ENCODE peak calls at places on chromosomes 11 and 22, in eight cellular contexts. L, M, H, Z, Y, K, R and T are unnamed samples.

GRCh38 chr22:48644997-48645396 is 1182.7 kb downstream of the BRD1 start:
- DNase-seq in M (no peak), Z (no peak), R (no peak), K (no peak), Y (no peak), H (no peak), L (no peak), T (no peak)

GRCh38 chr11:82967381-82967780 is 65.8 kb downstream of the DDIAS start:
- DNase-seq in K (no peak), Y (no peak), R (no peak), L (no peak), M (no peak), H (no peak), Z (no peak), T (no peak)

GRCh38 chr11:88629496-88629895 is 292.0 kb upstream of the CTSC start:
- DNase-seq in H (no peak), Y (no peak), K (no peak), L (no peak), M (no peak), R (no peak), Z (peak; percentile 47), T (peak; percentile 0)

GRCh38 chr11:78187366-78188011 is 937 bp downstream of the KCTD21 start:
- DNase-seq in Y (no peak), R (no peak), L (no peak), Z (no peak), H (no peak), K (no peak), M (no peak), T (no peak)

GRCh38 chr11:100340416-100341323 is 346.4 kb upstream of the ARHGAP42 start:
- DNase-seq in H (peak; percentile 17), L (peak; percentile 34), M (no peak), R (peak; percentile 17), Y (no peak), Z (no peak), K (peak; percentile 8), T (no peak)

GRCh38 chr11:118176400-118177134 is at the start of gene SCN2B:
- DNase-seq in Z (peak; percentile 7), H (no peak), K (no peak), R (peak; percentile 5), M (no peak), Y (no peak), L (peak; percentile 55), T (no peak)

GRCh38 chr11:79579063-79579462 is 138.2 kb upstream of the TENM4 start:
- DNase-seq in H (no peak), M (no peak), K (no peak), Z (no peak), L (no peak), Y (no peak), R (no peak), T (no peak)

GRCh38 chr11:17014774-17015638 is 792 bp upstream of the PLEKHA7 start:
- DNase-seq in R (peak; percentile 74), K (peak; percentile 5), Y (peak; percentile 89), H (peak; percentile 45), Z (no peak), L (peak; percentile 56), M (peak; percentile 85), T (no peak)

GRCh38 chr11:120985718-120986569 is 38.0 kb upstream of the TBCEL start:
- DNase-seq in H (peak; percentile 70), R (no peak), Y (peak; percentile 16), M (peak; percentile 32), Z (peak; percentile 29), K (peak; percentile 48), L (peak; percentile 80), T (no peak)

GRCh38 chr22:45863981-45864751 is 112.8 kb downstream of the WNT7B start:
- DNase-seq in Z (peak; percentile 63), H (peak; percentile 70), R (no peak), L (peak; percentile 60), M (peak; percentile 59), Y (peak; percentile 62), K (peak; percentile 56), T (no peak)

GRCh38 chr11:121253951-121254350 is 38.6 kb upstream of the SC5D start:
- DNase-seq in H (no peak), M (no peak), Y (no peak), R (no peak), K (no peak), Z (no peak), L (no peak), T (no peak)

GRCh38 chr22:50014655-50015401 is 2.3 kb upstream of the IL17REL start:
- DNase-seq in R (no peak), M (no peak), H (peak; percentile 6), K (no peak), Z (no peak), Y (no peak), L (no peak), T (no peak)

GRCh38 chr11:6258571-6258998 is 1.1 kb upstream of the CCKBR start:
- DNase-seq in Y (no peak), R (no peak), K (no peak), H (peak; percentile 43), L (peak; percentile 60), Z (no peak), M (no peak), T (no peak)

GRCh38 chr11:64849600-64850356 is 5.3 kb upstream of the CDC42BPG start:
- DNase-seq in R (no peak), H (no peak), M (peak; percentile 35), L (no peak), Y (no peak), Z (no peak), K (peak; percentile 51), T (no peak)

GRCh38 chr22:29994941-29995340 is 85.3 kb upstream of the HORMAD2 start:
- DNase-seq in H (no peak), M (peak; percentile 57), Z (peak; percentile 33), R (peak; percentile 78), Y (peak; percentile 37), L (no peak), K (peak; percentile 54), T (no peak)

GRCh38 chr22:29992341-29993275 is 87.7 kb upstream of the HORMAD2 start:
- DNase-seq in Y (no peak), K (no peak), M (peak; percentile 10), Z (peak; percentile 13), R (peak; percentile 25), H (no peak), L (no peak), T (no peak)

GRCh38 chr22:29997516-29997915 is 82.7 kb upstream of the HORMAD2 start:
- DNase-seq in K (no peak), L (no peak), Z (no peak), H (no peak), R (no peak), M (no peak), Y (no peak), T (no peak)

GRCh38 chr22:29998627-29999026 is 81.6 kb upstream of the HORMAD2 start:
- DNase-seq in H (no peak), Z (no peak), L (no peak), R (no peak), K (peak; percentile 24), M (peak; percentile 86), Y (no peak), T (no peak)

GRCh38 chr22:29994027-29994715 is 86.1 kb upstream of the HORMAD2 start:
- DNase-seq in K (peak; percentile 48), L (no peak), R (peak; percentile 74), Y (peak; percentile 65), Z (peak; percentile 89), M (peak; percentile 92), H (no peak), T (peak; percentile 34)
- TF ChIP-seq CTCF in K (peak; percentile 34), L (no peak), R (peak; percentile 43), Y (peak; percentile 37), Z (no peak), M (peak; percentile 28), H (peak; percentile 7), T (no peak)

DNA sequence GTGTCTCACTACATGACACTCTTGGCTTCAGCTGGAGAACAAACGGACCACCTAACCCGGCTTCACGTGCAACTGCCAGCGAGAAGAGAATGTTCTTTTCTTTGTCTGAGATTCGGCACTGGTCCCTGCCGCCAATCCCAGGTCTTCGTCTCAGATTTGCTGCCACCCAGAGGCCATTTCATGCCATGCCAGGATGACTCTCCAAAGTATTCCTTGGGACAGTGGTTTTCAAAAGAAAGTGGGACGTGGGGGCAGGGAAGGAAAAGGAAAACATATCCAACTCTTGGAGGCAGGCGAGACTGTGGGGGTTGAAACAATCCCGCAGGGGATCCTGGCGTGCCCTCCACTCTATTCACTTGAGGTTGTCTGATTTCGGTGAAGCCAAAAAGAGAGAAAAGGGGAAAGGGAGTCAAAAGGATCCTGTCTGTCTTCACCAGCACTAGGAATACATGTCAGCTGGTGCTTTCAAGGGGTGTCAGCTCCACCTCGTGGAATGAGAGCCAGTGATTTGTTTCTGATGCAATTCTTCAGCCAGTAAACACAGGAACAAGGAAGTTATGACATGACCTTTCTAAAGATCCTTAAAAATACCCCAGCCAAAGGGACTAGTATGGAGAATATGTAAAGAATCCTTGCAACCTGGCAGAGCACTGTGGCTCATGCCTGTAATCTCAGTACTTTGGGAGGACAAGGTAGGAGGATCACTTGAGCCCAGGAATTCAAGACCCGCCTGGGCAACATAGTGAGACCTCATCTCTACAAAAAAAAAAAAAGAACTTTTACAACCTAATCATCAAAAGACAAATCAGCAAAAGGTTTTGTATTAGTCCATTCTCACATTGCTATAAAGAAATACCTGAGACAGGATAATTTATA is 41.0 kb upstream of the APLNR start:
- DNase-seq in Y (peak; percentile 89), M (peak; percentile 90), K (peak; percentile 94), Z (peak; percentile 84), H (peak; percentile 76), R (peak; percentile 51), L (peak; percentile 77), T (no peak)
- H3K4me3 ChIP-seq in Y (no peak overlapping the region), M (peak overlapping the region; percentile 24), K (peak overlapping the region; percentile 17), Z (peak overlapping the region; percentile 13), H (no peak overlapping the region), R (no peak overlapping the region), L (no peak overlapping the region), T (peak overlapping the region; percentile 25)

DNA sequence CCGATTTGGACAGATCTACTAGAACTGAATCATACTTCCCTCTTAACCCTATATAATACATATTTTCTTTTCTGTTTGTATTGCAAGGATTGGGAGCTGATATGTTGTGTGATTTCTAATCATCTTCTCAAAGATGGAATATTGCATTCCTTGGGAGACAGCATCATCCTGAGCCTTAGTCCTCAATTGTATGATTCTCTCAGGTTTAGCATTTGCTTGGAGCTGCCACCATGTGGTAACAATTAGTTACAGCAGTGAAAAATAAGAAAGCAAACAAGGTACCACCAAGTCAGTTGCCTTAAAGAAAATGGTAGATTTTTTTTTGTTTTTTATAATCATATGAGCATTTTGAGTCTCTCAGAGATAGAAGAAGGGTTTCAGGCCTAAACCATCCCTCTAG is 11.9 kb downstream of the SNX19 start:
- DNase-seq in Y (no peak), R (no peak), Z (no peak), M (peak; percentile 40), K (peak; percentile 42), H (no peak), L (no peak), T (no peak)
- TF ChIP-seq CTCF in Y (peak; percentile 18), R (peak; percentile 57), Z (peak; percentile 34), M (peak; percentile 50), K (peak; percentile 54), H (no peak), L (peak; percentile 59), T (peak; percentile 6)

GRCh38 chr11:91308069-91308468 is 916.5 kb upstream of the FAT3 start:
- DNase-seq in L (peak; percentile 27), R (no peak), Y (no peak), Z (no peak), H (no peak), K (no peak), M (no peak), T (no peak)

GRCh38 chr11:91305402-91305801 is 919.2 kb upstream of the FAT3 start:
- DNase-seq in K (no peak), Z (no peak), M (no peak), H (no peak), Y (no peak), L (peak; percentile 25), R (no peak), T (no peak)

GRCh38 chr11:91299980-91300379 is 924.6 kb upstream of the FAT3 start:
- DNase-seq in R (peak; percentile 29), H (no peak), Z (peak; percentile 59), L (no peak), K (peak; percentile 21), Y (no peak), M (peak; percentile 55), T (no peak)

GRCh38 chr11:91303754-91304153 is 920.9 kb upstream of the FAT3 start:
- DNase-seq in K (no peak), M (peak; percentile 11), Z (peak; percentile 30), H (no peak), R (no peak), L (no peak), Y (no peak), T (no peak)
- H3K4me3 ChIP-seq in K (no peak overlapping the region), M (no peak overlapping the region), Z (no peak overlapping the region), H (no peak overlapping the region), R (no peak overlapping the region), L (no peak overlapping the region), Y (no peak overlapping the region), T (no peak overlapping the region)